ENCODE peak calls at places on chromosomes 13 and 19, in ten cellular contexts. E is uterus, D is breast epithelium, Q is suprapubic skin, M is HCT116, I is endothelial cell of umbilical vein, T is stomach, G is spleen, A is transverse colon, U is lower leg skin. J is an unnamed sample.

GRCh38 chr19:6736169-6736916 is 1.0 kb downstream of the GPR108 start:
- DNase-seq in E (peak; percentile 79), D (peak; percentile 73), Q (peak; percentile 89), M (peak; percentile 81), I (peak; percentile 84), T (peak; percentile 75), G (peak; percentile 93), A (peak; percentile 84), U (peak; percentile 94), J (peak; percentile 63)

GRCh38 chr19:46802152-46802551 is 13.8 kb upstream of the SLC1A5 start:
- DNase-seq in E (no peak), D (no peak), Q (no peak), M (no peak), I (no peak), T (no peak), G (no peak), A (no peak), U (no peak), J (no peak)

GRCh38 chr19:55340784-55341147 is 1.1 kb downstream of the KMT5C start:
- DNase-seq in E (no peak), D (peak; percentile 30), Q (no peak), M (no peak), I (peak; percentile 17), T (no peak), G (peak; percentile 83), A (peak; percentile 43), U (no peak), J (no peak)

GRCh38 chr13:40812102-40812501 is 22.7 kb downstream of the SLC25A15 start:
- DNase-seq in E (no peak), D (no peak), Q (no peak), M (no peak), I (no peak), T (no peak), G (no peak), A (no peak), U (no peak), J (no peak)

GRCh38 chr13:49638416-49639072 is 10.2 kb downstream of the ARL11 start:
- DNase-seq in E (no peak), D (no peak), Q (no peak), M (no peak), I (no peak), T (no peak), G (no peak), A (no peak), U (no peak), J (no peak)

GRCh38 chr13:47220453-47221150 is 323.7 kb upstream of the HTR2A start:
- DNase-seq in E (no peak), D (no peak), Q (no peak), M (no peak), I (no peak), T (no peak), G (no peak), A (no peak), U (no peak), J (no peak)

GRCh38 chr13:48653074-48654054 is at the start of gene CYSLTR2:
- DNase-seq in E (no peak), D (no peak), Q (no peak), M (no peak), I (peak; percentile 50), T (no peak), G (no peak), A (no peak), U (no peak), J (no peak)

GRCh38 chr13:59950201-59950730 is 213.5 kb downstream of the DIAPH3 start:
- DNase-seq in E (no peak), D (no peak), Q (no peak), M (no peak), I (no peak), T (no peak), G (no peak), A (no peak), U (no peak), J (no peak)

GRCh38 chr13:110463876-110464510 is 97.5 kb downstream of the RAB20 start:
- DNase-seq in E (no peak), D (no peak), Q (no peak), M (no peak), I (no peak), T (no peak), G (no peak), A (no peak), U (no peak), J (no peak)

GRCh38 chr13:49220035-49220855 is at the start of gene MLNR:
- DNase-seq in E (no peak), D (no peak), Q (no peak), M (no peak), I (peak; percentile 14), T (no peak), G (peak; percentile 85), A (no peak), U (no peak), J (no peak)

GRCh38 chr19:56927791-56928207 is 87.3 kb upstream of the PEG3 start:
- DNase-seq in E (no peak), D (no peak), Q (no peak), M (no peak), I (no peak), T (no peak), G (no peak), A (no peak), U (no peak), J (no peak)

GRCh38 chr19:16825312-16826168 is 3.7 kb upstream of the SIN3B start:
- DNase-seq in E (peak; percentile 84), D (peak; percentile 46), Q (peak; percentile 80), M (no peak), I (peak; percentile 55), T (peak; percentile 53), G (no peak), A (peak; percentile 39), U (peak; percentile 92), J (no peak)

GRCh38 chr19:42276284-42276683 is 7.2 kb downstream of the CIC start:
- DNase-seq in E (no peak), D (no peak), Q (no peak), M (no peak), I (no peak), T (no peak), G (no peak), A (no peak), U (peak; percentile 85), J (no peak)

GRCh38 chr19:36141039-36141914 is 1.4 kb downstream of the CAPNS1 start:
- DNase-seq in E (peak; percentile 92), D (peak; percentile 83), Q (peak; percentile 94), M (peak; percentile 83), I (peak; percentile 86), T (peak; percentile 91), G (peak; percentile 95), A (peak; percentile 93), U (peak; percentile 98), J (peak; percentile 87)
- TF ChIP-seq POLR2A in E (peak; percentile 72), D (no peak), Q (no peak), M (no peak), I (no peak), T (no peak), G (no peak), A (peak; percentile 44), U (no peak), J (peak; percentile 57)

DNA sequence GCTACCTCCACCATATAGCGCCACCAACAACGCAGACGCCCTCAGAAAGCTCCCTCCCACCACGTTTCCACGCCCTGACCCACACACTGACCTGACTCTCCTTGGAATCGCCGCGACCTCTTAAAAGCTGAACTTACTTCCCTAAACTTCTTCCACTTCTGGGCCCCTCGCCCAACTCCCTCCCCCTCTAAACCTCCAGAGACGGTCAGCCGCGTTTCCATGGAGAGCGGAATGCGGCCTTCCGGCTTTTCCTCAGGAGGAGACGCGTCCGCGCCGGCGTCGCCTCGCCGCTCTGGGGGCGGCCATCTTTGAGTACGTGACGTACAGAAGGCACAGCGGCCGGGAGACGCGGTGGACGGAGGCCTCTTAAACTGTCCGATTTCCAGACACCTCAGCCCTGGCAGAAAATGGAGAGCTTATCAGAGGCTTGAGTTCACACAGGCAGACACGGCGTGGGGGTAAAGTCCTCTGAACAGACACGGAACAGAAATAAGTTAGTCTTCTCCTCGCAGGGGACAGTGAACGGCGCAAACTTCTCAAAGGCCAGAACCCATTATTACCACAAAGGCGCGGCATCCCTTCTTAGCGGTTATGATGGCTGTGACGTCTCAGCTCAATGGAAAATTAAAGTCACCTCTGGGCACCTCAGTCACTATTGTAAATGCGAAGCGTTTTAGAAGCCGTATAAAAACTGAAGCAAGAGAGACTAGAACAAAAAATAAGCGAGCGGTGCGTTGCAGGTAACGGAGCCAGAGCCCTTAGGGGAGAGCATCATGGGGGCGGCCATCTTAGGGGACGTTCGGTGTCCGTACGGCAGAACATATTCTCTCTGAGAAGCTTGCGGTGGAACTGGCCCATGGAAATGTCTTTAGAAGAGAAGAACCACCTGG is at the start of gene ZNF432:
- DNase-seq in E (peak; percentile 94), D (peak; percentile 91), Q (peak; percentile 96), M (peak; percentile 16), I (peak; percentile 94), T (peak; percentile 88), G (peak; percentile 97), A (peak; percentile 90), U (peak; percentile 98), J (peak; percentile 83)
- TF ChIP-seq POLR2A in E (peak; percentile 45), D (peak; percentile 27), Q (no peak), M (no peak), I (no peak), T (no peak), G (no peak), A (peak; percentile 62), U (no peak), J (peak; percentile 5)

DNA sequence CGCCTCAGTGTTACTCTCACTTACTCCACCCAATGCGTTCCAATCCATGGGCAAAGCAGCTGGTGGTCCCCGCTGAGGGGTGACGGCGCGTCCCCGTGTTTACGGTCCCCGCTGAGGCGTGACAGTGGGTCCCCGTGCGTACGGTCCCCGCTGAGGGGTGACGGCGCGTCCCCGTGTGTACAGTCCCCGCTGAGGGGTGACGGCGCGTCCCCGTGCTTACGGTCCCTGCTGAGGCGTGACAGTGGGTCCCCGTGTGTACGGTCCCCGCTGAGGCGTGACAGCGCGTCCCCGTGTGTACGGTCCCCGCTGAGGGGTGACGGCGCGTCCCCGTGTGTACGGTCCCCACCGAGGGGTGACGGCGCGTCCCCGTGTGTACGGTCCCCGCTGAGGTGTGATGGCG is 19.5 kb downstream of the CFAP97D2 start:
- DNase-seq in E (no peak), D (no peak), Q (no peak), M (no peak), I (no peak), T (no peak), G (no peak), A (no peak), U (no peak), J (no peak)
- TF ChIP-seq POLR2A in E (no peak), D (no peak), Q (no peak), M (no peak), I (no peak), T (no peak), G (no peak), A (no peak), U (no peak), J (no peak)

DNA sequence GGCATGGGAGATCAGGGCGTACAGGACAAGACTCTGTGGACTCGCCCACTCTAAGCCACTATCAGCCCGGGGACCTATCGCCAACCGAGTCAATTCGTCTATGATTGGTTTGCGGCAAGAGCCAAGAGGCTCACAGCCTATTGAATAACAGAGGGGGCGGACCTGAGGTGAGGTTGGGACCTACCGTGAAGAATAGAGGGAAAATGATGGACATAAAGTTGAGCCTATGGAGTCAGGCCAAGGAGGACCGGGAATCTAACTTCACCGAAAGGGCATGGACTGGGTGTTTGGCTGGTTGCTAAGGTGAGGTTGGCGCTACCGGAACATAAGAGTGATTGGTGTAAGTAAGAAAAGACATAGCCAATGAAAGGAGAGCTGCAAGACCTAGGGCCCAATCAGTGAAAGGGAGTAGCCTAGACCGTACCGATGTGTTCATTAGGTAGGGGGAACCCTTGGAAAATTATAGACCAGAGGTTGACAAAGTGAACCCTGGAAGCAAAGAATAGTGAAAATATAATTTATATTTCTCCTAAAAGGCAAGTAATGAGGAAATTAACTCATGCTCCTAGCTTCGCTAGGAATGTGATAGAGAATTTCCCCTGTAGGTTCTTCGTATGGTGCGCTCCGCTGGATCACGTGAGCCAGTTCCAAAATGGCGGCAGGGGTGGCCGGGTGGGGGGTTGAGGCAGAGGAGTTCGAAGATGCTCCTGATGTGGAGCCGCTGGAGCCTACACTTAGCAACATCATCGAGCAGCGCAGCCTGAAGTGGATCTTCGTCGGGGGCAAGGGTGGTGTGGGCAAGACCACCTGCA is at the start of gene GET3:
- DNase-seq in E (peak; percentile 85), D (peak; percentile 99), Q (peak; percentile 95), M (peak; percentile 100), I (peak; percentile 100), T (peak; percentile 91), G (peak; percentile 93), A (peak; percentile 91), U (peak; percentile 97), J (peak; percentile 95)
- TF ChIP-seq POLR2A in E (no peak), D (peak; percentile 38), Q (peak; percentile 54), M (peak; percentile 81), I (peak; percentile 89), T (no peak), G (no peak), A (peak; percentile 58), U (no peak), J (peak; percentile 66)